ENCODE peak calls at places on chromosomes 11 and 22, in six cellular contexts. I is HCT116; K is upper lobe of left lung; Z is mesendoderm; C is CD8-positive, alpha-beta T cell; M is astrocyte. V is an unnamed sample. For H3K4me1 and H3K27me3, the result is how much of the 10 kb centered on the place peaks cover.

GRCh38 chr11:94283678-94284077 is 20.7 kb upstream of the IZUMO1R start:
- DNase-seq in I (no peak), K (no peak), Z (no peak), C (no peak), M (no peak), V (no peak)

GRCh38 chr22:48382197-48382596 is 1445.5 kb downstream of the BRD1 start:
- DNase-seq in I (no peak), K (peak), Z (no peak), C (no peak), M (no peak), V (peak)

GRCh38 chr11:36601145-36601544 is 3.1 kb upstream of the RAG2 start:
- DNase-seq in I (no peak), K (no peak), Z (no peak), C (no peak), M (no peak), V (no peak)

GRCh38 chr11:2653930-2654739 is 45.7 kb downstream of the KCNQ1OT1 start:
- DNase-seq in I (no peak), K (peak), Z (no peak), C (no peak), M (no peak), V (peak)

GRCh38 chr22:19789828-19790227 is 29.2 kb downstream of the TBX1 start:
- DNase-seq in I (no peak), K (no peak), Z (no peak), C (no peak), M (no peak), V (no peak)

GRCh38 chr11:122213111-122213510 is 97.1 kb upstream of the BLID start:
- DNase-seq in I (no peak), K (peak), Z (no peak), C (no peak), M (no peak), V (no peak)

GRCh38 chr11:114280696-114281095 is 15.5 kb upstream of the NNMT start:
- DNase-seq in I (peak), K (peak), Z (peak), C (no peak), M (peak), V (peak)

GRCh38 chr11:78784321-78785061 is 209.8 kb upstream of the NARS2 start:
- DNase-seq in I (no peak), K (no peak), Z (no peak), C (no peak), M (peak), V (no peak)

GRCh38 chr11:18704698-18705097 is 6.1 kb downstream of the TMEM86A start:
- DNase-seq in I (no peak), K (no peak), Z (peak), C (no peak), M (no peak), V (no peak)

GRCh38 chr11:4891996-4892640 is 10.4 kb downstream of the OR51T1 start:
- DNase-seq in I (no peak), K (no peak), Z (peak), C (no peak), M (peak), V (no peak)

GRCh38 chr11:11579012-11579755 is 42.6 kb downstream of the GALNT18 start:
- DNase-seq in I (no peak), K (peak), Z (no peak), C (no peak), M (no peak), V (no peak)

GRCh38 chr22:19723165-19723989 is at the start of gene GP1BB:
- DNase-seq in I (no peak), K (peak), Z (peak), C (peak), M (peak), V (no peak)

GRCh38 chr11:72844356-72844755 is 30.1 kb downstream of the ATG16L2 start:
- DNase-seq in I (no peak), K (no peak), Z (no peak), C (no peak), M (peak), V (no peak)

GRCh38 chr22:27029584-27030130 is 372.3 kb downstream of the MIAT start:
- DNase-seq in I (no peak), K (no peak), Z (peak), C (no peak), M (no peak), V (no peak)

GRCh38 chr11:1276061-1276790 is 33.2 kb downstream of the TOLLIP start:
- DNase-seq in I (no peak), K (peak), Z (no peak), C (no peak), M (no peak), V (no peak)

GRCh38 chr11:35142481-35143207 is 3.7 kb downstream of the CD44 start:
- DNase-seq in I (no peak), K (no peak), Z (no peak), C (peak), M (peak), V (no peak)

GRCh38 chr11:13720940-13721339 is 52.5 kb downstream of the FAR1 start:
- DNase-seq in I (no peak), K (no peak), Z (no peak), C (no peak), M (no peak), V (no peak)

GRCh38 chr11:11421509-11421908 is 68.5 kb upstream of the CSNK2A3 start:
- DNase-seq in I (no peak), K (no peak), Z (no peak), C (no peak), M (no peak), V (no peak)

GRCh38 chr11:79506124-79506523 is 65.3 kb upstream of the TENM4 start:
- DNase-seq in I (no peak), K (no peak), Z (no peak), C (no peak), M (no peak), V (no peak)

GRCh38 chr22:46068908-46069481 is 81.3 kb upstream of the PPARA start:
- DNase-seq in I (no peak), K (no peak), Z (no peak), C (no peak), M (peak), V (peak)

GRCh38 chr11:68803766-68804165 is 38.0 kb downstream of the CPT1A start:
- DNase-seq in I (no peak), K (no peak), Z (no peak), C (no peak), M (no peak), V (no peak)

GRCh38 chr22:20552450-20552894 is 45.1 kb downstream of the MED15 start:
- DNase-seq in I (no peak), K (no peak), Z (no peak), C (no peak), M (no peak), V (no peak)

GRCh38 chr11:45806072-45806933 is 1.4 kb downstream of the SLC35C1 start:
- DNase-seq in I (no peak), K (peak), Z (no peak), C (no peak), M (no peak), V (no peak)

GRCh38 chr11:44329472-44330230 is 19.7 kb upstream of the ALX4 start:
- DNase-seq in I (no peak), K (no peak), Z (no peak), C (no peak), M (no peak), V (peak)

GRCh38 chr11:313304-313786 is 495 bp upstream of the IFITM1 start:
- DNase-seq in I (no peak), K (no peak), Z (peak), C (no peak), M (no peak), V (no peak)

GRCh38 chr11:66546368-66546965 is at the start of gene ACTN3:
- DNase-seq in I (no peak), K (peak), Z (peak), C (no peak), M (peak), V (no peak)
- H3K4me1 ChIP-seq in I (under half), K (under half), Z (under half), C (under half), M (under half), V (under half)

DNA sequence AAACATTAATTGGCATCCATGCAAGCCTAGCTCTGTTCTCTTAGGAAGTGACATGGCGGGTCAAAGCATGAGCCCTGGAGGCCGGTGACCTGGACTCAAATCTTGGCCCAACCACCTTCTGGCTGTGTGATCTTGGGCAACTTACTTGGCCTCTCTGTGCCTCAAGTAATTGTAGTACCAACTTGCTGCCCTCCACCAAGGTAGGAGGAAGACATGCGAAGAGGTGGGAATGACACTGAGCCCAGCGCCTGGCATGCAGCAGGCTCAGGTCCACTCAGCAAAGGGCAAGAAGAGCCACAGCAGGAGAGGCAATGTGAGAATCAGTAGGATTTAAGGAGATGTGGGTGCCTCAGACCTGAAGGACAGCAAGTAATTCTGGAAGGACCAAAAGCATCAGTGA is 59.6 kb upstream of the SLC22A12 start:
- DNase-seq in I (no peak), K (no peak), Z (no peak), C (no peak), M (no peak), V (no peak)
- H3K27me3 ChIP-seq in I (under half), K (under half), Z (under half), C (under half), M (under half), V (under half)

GRCh38 chr22:31244044-31244942 is 32.2 kb downstream of the LIMK2 start:
- DNase-seq in I (peak), K (no peak), Z (peak), C (no peak), M (peak), V (no peak)
- H3K4me1 ChIP-seq in I (half or more), K (under half), Z (under half), C (under half), M (half or more), V (under half)

GRCh38 chr22:43802897-43803495 is 9.1 kb downstream of the EFCAB6 start:
- DNase-seq in I (no peak), K (no peak), Z (no peak), C (no peak), M (no peak), V (no peak)
- H3K27me3 ChIP-seq in I (half or more), K (under half), Z (under half), C (under half), M (under half), V (under half)

GRCh38 chr22:43303166-43303565 is 40.0 kb downstream of the SCUBE1 start:
- DNase-seq in I (no peak), K (peak), Z (no peak), C (no peak), M (no peak), V (no peak)

GRCh38 chr22:43308451-43309235 is 34.5 kb downstream of the SCUBE1 start:
- DNase-seq in I (no peak), K (peak), Z (no peak), C (no peak), M (no peak), V (no peak)

GRCh38 chr22:43303751-43304150 is 39.4 kb downstream of the SCUBE1 start:
- DNase-seq in I (no peak), K (no peak), Z (no peak), C (no peak), M (no peak), V (no peak)

GRCh38 chr22:43304831-43305230 is 38.3 kb downstream of the SCUBE1 start:
- DNase-seq in I (no peak), K (no peak), Z (no peak), C (no peak), M (no peak), V (no peak)

DNA sequence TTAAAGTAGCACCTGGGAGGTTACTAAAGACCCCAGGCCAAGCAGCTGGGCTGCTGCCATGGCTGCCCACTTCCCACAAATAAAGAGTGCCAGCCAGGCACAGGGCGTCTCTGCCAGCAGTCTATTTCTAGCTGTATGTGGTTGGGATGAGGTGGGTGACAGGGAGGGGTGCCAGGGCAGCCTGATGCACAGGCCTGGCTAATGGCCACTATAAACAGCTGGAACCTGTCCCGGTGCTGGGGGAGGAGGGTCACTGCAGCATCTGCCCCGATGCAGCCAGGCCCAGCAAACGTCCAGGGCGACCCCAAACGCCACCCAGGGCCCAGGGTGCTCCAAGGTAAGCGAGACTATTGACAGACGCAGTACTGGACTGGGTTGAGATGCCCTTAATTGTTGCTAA is 37.4 kb downstream of the SCUBE1 start:
- DNase-seq in I (no peak), K (no peak), Z (no peak), C (no peak), M (no peak), V (no peak)
- H3K4me1 ChIP-seq in I (under half), K (under half), Z (under half), C (under half), M (under half), V (under half)

DNA sequence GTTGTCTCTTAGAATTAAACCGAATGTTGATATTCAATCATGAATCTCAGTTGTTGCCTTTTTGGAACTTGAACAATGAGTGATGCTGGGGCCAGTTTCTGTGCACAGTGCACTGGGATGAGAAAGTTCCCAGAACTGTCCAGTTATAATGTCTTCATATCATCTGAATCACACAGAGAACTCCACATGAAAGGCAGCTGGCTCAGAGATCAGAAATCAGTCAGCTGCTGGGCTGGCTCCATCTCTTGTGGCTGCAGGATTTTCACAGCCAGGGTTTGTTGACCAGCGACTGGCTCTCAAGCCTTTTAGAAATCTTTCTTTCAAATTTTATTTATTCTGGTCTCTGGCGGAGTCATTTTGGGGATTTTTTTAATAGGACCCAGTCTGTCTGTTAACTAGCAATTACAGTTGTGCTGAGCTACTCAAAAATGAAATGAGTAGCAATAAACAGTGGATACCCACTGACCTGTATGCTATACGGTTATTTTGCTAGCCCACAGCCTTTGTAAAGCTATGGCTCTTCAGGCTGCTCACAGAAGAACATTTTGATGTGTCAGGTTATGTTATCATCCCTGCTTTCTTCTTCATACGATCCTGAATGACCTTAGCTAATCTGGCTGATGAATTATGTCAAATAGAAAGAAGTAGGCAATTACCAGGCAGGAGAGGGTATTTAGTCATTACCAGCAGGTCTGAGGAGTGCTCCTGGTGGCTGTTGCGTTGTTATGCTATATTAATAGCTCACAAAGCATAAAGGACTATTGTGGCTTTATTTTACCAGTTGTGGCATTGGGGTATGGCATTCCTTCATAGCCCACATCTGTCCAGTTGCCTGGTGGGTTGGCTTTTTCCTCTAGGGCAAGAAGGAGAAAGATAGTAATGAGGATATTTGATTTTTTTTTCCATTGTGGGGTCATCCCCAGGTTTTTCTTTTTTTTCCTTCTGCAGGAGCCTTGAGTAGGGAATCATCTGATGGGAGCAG is 3.6 kb downstream of the FAT3 start:
- DNase-seq in I (no peak), K (no peak), Z (no peak), C (no peak), M (peak), V (no peak)
- H3K27me3 ChIP-seq in I (under half), K (under half), Z (under half), C (under half), M (under half), V (under half)

V was measured in upper lobe of right lung.